ENCODE peak calls at places on chromosomes 13 and 19, in ten cellular contexts. X is endodermal cell, A is uterus, H is fibroblast of mammary gland, K is breast epithelium, I is dorsolateral prefrontal cortex, N is Caco-2, W is cardiac muscle cell, G is RWPE1, P is suprapubic skin. D is an unnamed sample.

GRCh38 chr13:113796948-113797676 is 38.1 kb downstream of the TMEM255B start:
- DNase-seq in K (no peak), N (no peak), X (peak), W (no peak), I (no peak), A (no peak), P (peak), G (no peak), H (no peak), D (no peak)

GRCh38 chr13:20997301-20998061 is 63.9 kb downstream of the LATS2 start:
- DNase-seq in P (no peak), K (no peak), N (no peak), X (peak), I (no peak), G (no peak), W (peak), A (no peak), H (peak), D (no peak)

GRCh38 chr13:93079294-93079693 is 147.3 kb upstream of the GPC6 start:
- DNase-seq in P (no peak), W (peak), I (no peak), G (no peak), H (peak), X (no peak), A (no peak), N (no peak), K (no peak), D (peak)

GRCh38 chr13:91349992-91350911 is 2.8 kb downstream of the MIR17HG start:
- DNase-seq in H (no peak), X (no peak), G (no peak), A (no peak), I (no peak), P (no peak), W (peak), K (no peak), N (no peak), D (no peak)

GRCh38 chr19:38049105-38049649 is 142.2 kb downstream of the SIPA1L3 start:
- DNase-seq in N (no peak), G (no peak), P (no peak), W (peak), H (peak), A (no peak), X (no peak), I (no peak), K (no peak), D (peak)

GRCh38 chr19:2546128-2547032 is 70.5 kb downstream of the GADD45B start:
- DNase-seq in X (peak), K (peak), W (peak), P (peak), H (peak), I (peak), A (peak), G (no peak), N (peak), D (no peak)

GRCh38 chr19:43950834-43951626 is at the start of gene ZNF221:
- DNase-seq in P (peak), H (peak), W (peak), N (peak), A (peak), I (peak), X (peak), G (peak), K (peak), D (peak)

GRCh38 chr19:5671600-5671999 is 8.7 kb downstream of the MICOS13 start:
- DNase-seq in N (no peak), I (no peak), K (no peak), P (no peak), W (no peak), A (no peak), H (no peak), X (no peak), G (no peak), D (no peak)

GRCh38 chr19:46111376-46111775 is 13.1 kb downstream of the IGFL3 start:
- DNase-seq in P (no peak), H (no peak), K (no peak), X (no peak), W (no peak), A (no peak), G (peak), N (no peak), I (no peak), D (peak)

GRCh38 chr19:41994994-41995958 is 1.2 kb upstream of the ATP1A3 start:
- DNase-seq in X (no peak), G (no peak), A (no peak), H (no peak), K (no peak), N (no peak), W (no peak), P (no peak), I (no peak), D (no peak)

GRCh38 chr19:45884682-45885555 is 1.0 kb downstream of the IRF2BP1 start:
- DNase-seq in H (no peak), I (no peak), W (no peak), P (no peak), A (no peak), G (no peak), X (peak), K (peak), N (peak), D (no peak)

GRCh38 chr19:46351241-46352041 is 4.6 kb downstream of the PPP5C start:
- DNase-seq in G (peak), K (no peak), I (no peak), W (peak), N (no peak), A (peak), X (no peak), H (peak), P (peak), D (peak)

GRCh38 chr13:44088409-44088808 is 208.7 kb downstream of the LACC1 start:
- DNase-seq in I (no peak), X (no peak), K (no peak), P (no peak), H (no peak), G (no peak), W (no peak), A (no peak), N (no peak), D (no peak)

GRCh38 chr19:15432018-15432494 is 13.3 kb upstream of the AKAP8L start:
- DNase-seq in I (no peak), W (peak), K (no peak), P (no peak), X (no peak), N (no peak), A (no peak), H (no peak), G (no peak), D (no peak)

GRCh38 chr13:46926856-46927625 is 30.2 kb upstream of the HTR2A start:
- DNase-seq in A (no peak), P (no peak), N (no peak), W (peak), K (no peak), I (no peak), X (no peak), G (no peak), H (peak), D (no peak)

GRCh38 chr19:27745978-27746542 is 1466.9 kb downstream of the UQCRFS1 start:
- DNase-seq in W (no peak), P (peak), X (peak), K (peak), N (no peak), A (no peak), I (no peak), G (no peak), H (no peak), D (no peak)

GRCh38 chr13:31424130-31424729 is 224.5 kb downstream of the B3GLCT start:
- DNase-seq in P (peak), G (peak), H (peak), W (peak), A (peak), N (peak), K (peak), X (peak), I (peak), D (peak)

GRCh38 chr19:10617409-10618121 is 7.8 kb upstream of the SLC44A2 start:
- DNase-seq in W (peak), N (peak), X (no peak), I (no peak), H (peak), P (no peak), G (peak), A (no peak), K (peak), D (no peak)

GRCh38 chr13:31204592-31204991 is 4.8 kb downstream of the B3GLCT start:
- DNase-seq in W (peak), N (no peak), I (no peak), P (no peak), G (peak), X (no peak), K (no peak), A (peak), H (peak), D (peak)

GRCh38 chr13:24119593-24120508 is 40.7 kb upstream of the SPATA13 start:
- DNase-seq in X (peak), G (no peak), I (no peak), K (no peak), A (no peak), H (no peak), P (no peak), N (no peak), W (peak), D (no peak)

GRCh38 chr13:59398127-59398526 is 765.6 kb downstream of the DIAPH3 start:
- DNase-seq in I (no peak), K (no peak), A (no peak), N (no peak), H (peak), P (no peak), X (no peak), W (peak), G (no peak), D (no peak)

GRCh38 chr13:56166864-56167263 is 973.9 kb upstream of the PRR20A start:
- DNase-seq in H (no peak), X (peak), N (no peak), K (no peak), A (no peak), I (no peak), W (no peak), G (no peak), P (no peak), D (no peak)

GRCh38 chr13:113855931-113856715 is 7.8 kb downstream of the GAS6 start:
- DNase-seq in K (peak), H (no peak), G (no peak), W (no peak), I (peak), A (no peak), X (peak), P (peak), N (no peak), D (no peak)

GRCh38 chr19:33890569-33890968 is 93.9 kb downstream of the KCTD15 start:
- DNase-seq in A (no peak), N (no peak), I (no peak), H (no peak), X (no peak), P (no peak), K (no peak), G (no peak), W (no peak), D (no peak)

GRCh38 chr19:18102916-18103542 is 5.5 kb downstream of the MAST3 start:
- DNase-seq in I (no peak), N (no peak), K (no peak), P (no peak), X (no peak), G (no peak), A (no peak), W (no peak), H (no peak), D (no peak)

GRCh38 chr19:19578241-19578640 is 40.2 kb downstream of the CILP2 start:
- DNase-seq in W (no peak), N (no peak), H (no peak), X (no peak), K (no peak), P (no peak), A (no peak), G (no peak), I (no peak), D (no peak)

GRCh38 chr13:95296326-95296939 is 4.8 kb downstream of the ABCC4 start:
- DNase-seq in A (no peak), X (peak), K (no peak), W (peak), I (no peak), G (peak), H (no peak), N (peak), P (no peak), D (peak)

GRCh38 chr19:45179063-45179847 is 671 bp downstream of the BLOC1S3 start:
- DNase-seq in N (peak), H (peak), X (peak), A (no peak), G (no peak), P (no peak), I (no peak), K (no peak), W (peak), D (peak)

GRCh38 chr13:53250272-53250875 is 221.8 kb downstream of the OLFM4 start:
- DNase-seq in P (no peak), K (no peak), A (no peak), N (peak), H (peak), X (no peak), G (peak), I (no peak), W (peak), D (peak)

GRCh38 chr19:40705950-40706619 is 10.6 kb downstream of the COQ8B start:
- DNase-seq in W (no peak), P (no peak), I (no peak), N (no peak), K (no peak), G (no peak), A (no peak), X (no peak), H (no peak), D (no peak)

GRCh38 chr19:2046046-2046907 is 4.8 kb downstream of the MKNK2 start:
- DNase-seq in H (no peak), A (no peak), N (no peak), X (no peak), G (no peak), K (no peak), W (no peak), P (peak), I (no peak), D (no peak)

GRCh38 chr13:28650284-28650683 is 8.6 kb upstream of the POMP start:
- DNase-seq in W (no peak), A (no peak), K (no peak), N (no peak), G (no peak), I (no peak), X (no peak), H (peak), P (no peak), D (no peak)

GRCh38 chr13:69601661-69602060 is 506.0 kb upstream of the ATXN8OS start:
- DNase-seq in I (no peak), G (no peak), N (no peak), A (no peak), W (no peak), H (no peak), P (no peak), X (no peak), K (no peak), D (no peak)

GRCh38 chr19:16830679-16831078 is 1.5 kb downstream of the SIN3B start:
- DNase-seq in I (no peak), H (peak), G (no peak), K (no peak), A (no peak), W (peak), N (no peak), X (no peak), P (no peak), D (peak)

GRCh38 chr13:45180713-45181601 is 19.9 kb downstream of the KCTD4 start:
- DNase-seq in I (no peak), K (no peak), G (no peak), W (no peak), N (no peak), X (no peak), P (no peak), A (no peak), H (peak), D (no peak)

GRCh38 chr19:14149509-14149994 is 13.2 kb upstream of the ASF1B start:
- DNase-seq in A (peak), N (no peak), P (no peak), X (no peak), G (no peak), I (peak), W (peak), K (peak), H (peak), D (no peak)

GRCh38 chr19:45448887-45449299 is 18.9 kb upstream of the FOSB start:
- DNase-seq in X (no peak), H (no peak), K (no peak), I (no peak), A (no peak), G (peak), N (no peak), P (no peak), W (peak), D (peak)

GRCh38 chr13:36910545-36910944 is 9.5 kb downstream of the SMAD9 start:
- DNase-seq in N (no peak), X (no peak), A (no peak), W (no peak), P (no peak), K (no peak), I (no peak), H (no peak), G (no peak), D (no peak)

GRCh38 chr13:76764429-76764828 is 121.8 kb downstream of the KCTD12 start:
- DNase-seq in X (no peak), G (no peak), W (peak), P (peak), H (peak), K (no peak), I (no peak), A (peak), N (no peak), D (peak)

DNA sequence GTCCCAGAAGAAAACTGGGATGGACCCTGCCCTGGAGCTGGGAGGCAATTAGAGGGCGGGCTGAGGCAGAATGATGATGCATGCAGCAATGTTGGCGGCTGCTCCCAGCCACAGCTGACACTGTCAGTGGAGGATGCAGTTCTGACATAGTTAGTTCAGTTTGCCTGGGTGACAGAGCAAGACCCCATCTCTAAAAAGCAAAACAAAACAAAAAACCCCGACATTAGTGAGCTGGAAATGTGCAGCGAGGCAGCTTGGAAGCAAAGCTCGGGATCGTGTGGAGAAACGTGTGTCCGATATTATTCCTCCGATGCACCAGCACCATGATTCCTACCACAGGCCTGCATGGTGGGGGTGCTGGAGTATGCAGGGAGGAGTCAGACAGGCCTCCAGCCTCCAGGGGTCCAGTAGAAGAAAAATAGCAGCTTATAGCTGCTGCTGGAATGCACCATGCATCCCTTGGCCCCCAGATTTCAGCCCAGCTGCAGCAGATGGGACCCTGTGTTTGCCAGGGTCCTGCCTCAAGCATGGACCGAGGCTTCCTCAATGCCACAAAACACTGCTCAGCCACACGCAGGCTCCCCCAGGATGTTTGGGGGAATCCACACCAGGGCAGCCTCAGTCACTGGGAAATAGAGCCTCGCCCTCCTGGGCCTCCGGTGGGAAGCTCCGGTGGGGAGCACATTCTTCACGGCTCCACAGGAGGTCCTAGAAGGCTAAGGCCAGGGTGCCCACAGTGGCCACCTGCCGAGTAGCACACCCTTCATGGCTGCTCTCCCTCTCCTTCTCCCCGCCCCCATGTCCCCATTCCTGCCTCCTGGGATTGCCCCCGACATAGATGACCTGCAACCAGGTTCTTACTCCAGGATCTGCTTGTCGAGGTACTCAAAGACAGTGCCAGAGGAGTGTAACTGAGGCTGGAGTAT is 110.4 kb upstream of the UQCRFS1 start:
- DNase-seq in X (peak), P (peak), A (no peak), G (no peak), W (no peak), I (no peak), N (no peak), K (no peak), H (no peak), D (no peak)
- TF ChIP-seq CTCF in X (no peak), P (no peak), A (no peak), G (no peak), W (no peak), I (no peak), N (no peak), K (no peak), H (no peak), D (no peak)

DNA sequence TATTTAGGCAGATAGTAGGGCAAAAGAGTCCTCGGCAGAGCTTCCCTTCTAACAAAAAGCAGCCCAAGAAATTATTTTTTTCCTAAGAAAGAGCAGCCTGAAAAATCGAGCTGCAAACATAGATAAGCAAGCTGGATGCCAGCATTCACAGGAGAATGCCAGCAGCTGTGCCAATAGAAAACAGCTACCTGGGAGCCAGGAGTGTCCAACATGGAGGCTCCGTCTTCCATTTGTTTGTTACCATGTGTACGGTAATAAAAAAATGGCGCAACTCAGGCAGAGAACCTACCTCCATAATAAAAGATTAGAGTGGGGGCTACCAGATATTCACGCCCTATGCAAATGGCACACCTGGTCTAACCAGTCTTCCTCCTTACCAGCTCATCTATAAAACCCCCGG is 77.6 kb upstream of the IPO5 start:
- DNase-seq in P (no peak), G (no peak), W (no peak), H (no peak), K (no peak), A (no peak), I (no peak), N (no peak), X (no peak), D (no peak)
- TF ChIP-seq CTCF in P (no peak), G (no peak), W (no peak), H (no peak), K (no peak), A (no peak), I (no peak), N (no peak), X (no peak), D (no peak)

DNA sequence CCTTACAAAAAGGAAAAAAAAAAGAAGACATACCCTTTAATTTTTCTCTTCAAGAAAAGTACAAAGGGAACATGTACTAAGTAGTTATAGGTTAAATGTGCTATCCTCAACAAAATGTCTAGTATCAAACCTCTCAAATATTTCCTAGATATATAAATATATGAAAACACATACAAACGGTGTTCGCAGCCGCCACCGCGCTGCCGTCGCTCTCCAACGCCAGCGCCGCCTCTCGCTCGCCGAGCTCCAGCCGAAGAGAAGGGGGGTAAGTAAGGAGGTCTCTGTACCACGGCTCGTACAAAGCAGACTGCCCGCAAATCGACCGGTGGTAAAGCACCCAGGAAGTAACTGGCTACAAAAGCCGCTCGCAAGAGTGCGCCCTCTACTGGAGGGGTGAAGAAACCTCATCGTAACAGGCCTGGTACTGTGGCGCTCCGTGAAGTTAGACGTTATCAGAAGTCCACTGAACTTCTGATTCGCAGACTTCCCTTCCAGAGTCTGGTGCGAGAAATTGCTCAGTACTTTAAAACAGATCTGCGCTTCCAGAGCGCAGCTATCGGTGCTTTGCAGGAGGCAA is 192.1 kb downstream of the DACH1 start:
- DNase-seq in P (no peak), X (no peak), W (no peak), K (no peak), G (no peak), N (peak), H (no peak), I (no peak), A (no peak), D (no peak)
- TF ChIP-seq CTCF in P (no peak), X (peak), W (no peak), K (no peak), G (no peak), N (no peak), H (no peak), I (no peak), A (no peak), D (no peak)

DNA sequence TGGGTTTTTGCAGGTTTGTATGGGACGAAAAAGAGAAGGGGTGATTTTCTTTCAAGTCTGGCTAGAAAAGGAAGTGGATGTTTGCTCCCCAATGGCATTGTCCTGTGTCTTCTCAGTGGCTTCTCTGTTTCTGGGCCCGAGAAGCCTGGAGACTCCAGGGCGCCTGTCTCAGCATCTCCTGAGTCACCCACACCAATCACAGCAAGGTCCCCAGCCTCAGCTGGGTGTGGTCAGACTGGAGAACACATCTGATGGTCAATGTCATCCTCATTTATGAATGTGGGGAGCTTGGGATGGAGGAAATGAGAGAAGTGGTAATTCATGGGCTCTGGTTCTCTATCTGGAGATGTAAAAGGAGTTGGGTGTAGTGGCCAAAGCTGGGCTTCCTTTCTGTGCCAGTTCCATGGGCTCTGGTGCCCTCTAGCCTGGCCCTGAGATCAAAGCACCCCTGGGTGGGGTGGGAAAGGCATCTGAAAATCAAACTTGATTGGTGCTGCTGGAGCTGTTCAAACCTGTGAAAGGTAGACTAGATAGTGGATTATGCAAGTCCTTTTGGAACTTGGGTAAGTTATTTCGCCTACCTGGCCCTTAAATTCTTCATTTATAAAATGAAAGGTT is 13.4 kb downstream of the RASL11A start:
- DNase-seq in X (no peak), I (no peak), A (no peak), K (no peak), P (no peak), H (peak), W (peak), N (peak), G (peak), D (peak)
- TF ChIP-seq CTCF in X (peak), I (peak), A (no peak), K (no peak), P (peak), H (peak), W (peak), N (no peak), G (no peak), D (no peak)